ENCODE peak calls at places on chromosomes 7 and 10, in nine cellular contexts. F is epithelial cell of esophagus, T is upper lobe of right lung, R is GM12865, Y is retinal pigment epithelial cell, C is hepatocyte, A is endothelial cell, U is cardiac fibroblast, S is prostate gland. I is an unnamed sample.

GRCh38 chr7:120733143-120733542 is 124.8 kb downstream of the TSPAN12 start:
- DNase-seq in S (no peak), T (no peak), C (no peak), U (peak), F (peak), R (no peak), A (no peak), Y (no peak), I (no peak)

GRCh38 chr10:21497177-21497807 is 28.2 kb downstream of the SKIDA1 start:
- DNase-seq in Y (peak), S (peak), C (peak), T (peak), R (peak), U (peak), A (peak), F (peak), I (peak)

GRCh38 chr10:92760609-92761008 is 70.9 kb downstream of the HHEX start:
- DNase-seq in U (peak), F (peak), S (no peak), T (no peak), Y (peak), R (no peak), C (no peak), A (no peak), I (no peak)

GRCh38 chr7:8160810-8161209 is 101.2 kb downstream of the ICA1 start:
- DNase-seq in S (no peak), T (no peak), A (no peak), U (peak), C (no peak), F (no peak), Y (no peak), R (no peak), I (no peak)

GRCh38 chr10:21212275-21212674 is 313.2 kb downstream of the SKIDA1 start:
- DNase-seq in Y (no peak), A (no peak), F (no peak), T (no peak), U (no peak), S (no peak), C (no peak), R (no peak), I (no peak)

GRCh38 chr7:86911703-86912102 is 147.8 kb downstream of the ELAPOR2 start:
- DNase-seq in F (peak), A (no peak), S (no peak), U (no peak), Y (no peak), T (no peak), R (peak), C (no peak), I (no peak)

GRCh38 chr7:78185149-78185745 is 386.7 kb downstream of the PHTF2 start:
- DNase-seq in S (no peak), U (no peak), C (no peak), Y (no peak), A (no peak), F (no peak), R (no peak), T (no peak), I (no peak)

GRCh38 chr10:74081918-74082317 is 68.7 kb downstream of the AP3M1 start:
- DNase-seq in S (no peak), F (no peak), Y (no peak), A (no peak), U (no peak), T (no peak), C (no peak), R (no peak), I (no peak)

GRCh38 chr10:96998329-96998888 is 166.3 kb downstream of the LCOR start:
- DNase-seq in T (no peak), C (peak), U (peak), Y (peak), F (peak), S (no peak), A (no peak), R (no peak), I (no peak)

GRCh38 chr7:39501358-39501757 is 64.8 kb upstream of the YAE1 start:
- DNase-seq in F (no peak), R (no peak), C (no peak), Y (no peak), T (no peak), U (no peak), S (no peak), A (no peak), I (no peak)

GRCh38 chr10:15684768-15685167 is 35.0 kb downstream of the ITGA8 start:
- DNase-seq in C (no peak), U (no peak), Y (no peak), S (no peak), F (no peak), T (no peak), R (peak), A (no peak), I (no peak)

GRCh38 chr7:24764972-24765744 is 7.9 kb upstream of the GSDME start:
- DNase-seq in S (no peak), T (no peak), C (no peak), A (no peak), Y (no peak), R (no peak), U (no peak), F (no peak), I (no peak)

GRCh38 chr10:80619036-80619435 is 81.3 kb downstream of the SH2D4B start:
- DNase-seq in T (no peak), Y (no peak), R (no peak), S (no peak), A (no peak), U (no peak), F (peak), C (no peak), I (no peak)

GRCh38 chr10:122352817-122353525 is 21.5 kb upstream of the PLEKHA1 start:
- DNase-seq in T (no peak), S (no peak), Y (no peak), F (no peak), R (no peak), C (no peak), U (no peak), A (no peak), I (no peak)

GRCh38 chr7:26555971-26556830 is 264.5 kb downstream of the SNX10 start:
- DNase-seq in S (no peak), Y (peak), R (no peak), C (no peak), T (no peak), F (no peak), A (no peak), U (no peak), I (no peak)

GRCh38 chr10:14549496-14549895 is 218.8 kb upstream of the FRMD4A start:
- DNase-seq in F (no peak), A (no peak), U (peak), T (no peak), S (no peak), R (no peak), Y (no peak), C (no peak), I (no peak)

GRCh38 chr10:18607503-18607902 is 43.9 kb downstream of the NSUN6 start:
- DNase-seq in Y (peak), T (no peak), R (peak), F (peak), C (peak), A (no peak), S (no peak), U (peak), I (peak)

DNA sequence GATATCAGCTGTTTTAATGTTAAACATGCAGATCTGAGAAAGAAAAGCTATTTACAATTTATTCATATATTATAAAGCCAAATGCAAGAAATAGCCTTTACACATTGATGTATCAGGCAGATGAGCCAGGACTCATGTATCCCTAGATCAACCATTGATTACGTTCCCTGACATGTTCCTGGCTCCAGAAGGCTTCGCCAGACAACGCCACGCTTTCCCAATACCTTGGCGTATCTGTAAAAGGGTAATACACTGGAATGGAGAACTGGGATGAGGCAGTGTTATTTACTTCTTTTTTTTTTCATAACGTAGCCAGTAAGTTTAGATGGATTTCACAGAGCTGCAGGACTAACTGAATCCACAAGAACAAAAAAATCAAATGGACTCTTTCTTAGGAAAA is 588.1 kb upstream of the SEMA3D start:
- DNase-seq in T (no peak), F (no peak), U (no peak), A (no peak), Y (no peak), R (no peak), S (no peak), C (no peak), I (no peak)
- TF ChIP-seq CTCF in T (no peak), F (no peak), U (no peak), A (no peak), Y (no peak), R (no peak), S (no peak), C (no peak), I (no peak)

GRCh38 chr10:43170491-43170890 is 32.2 kb downstream of the CSGALNACT2 start:
- DNase-seq in A (no peak), C (peak), S (no peak), Y (no peak), F (no peak), T (no peak), R (no peak), U (no peak), I (no peak)
- TF ChIP-seq CTCF in A (no peak), C (peak), S (no peak), Y (no peak), F (no peak), T (no peak), R (no peak), U (peak), I (no peak)

GRCh38 chr7:127409629-127410028 is 17.1 kb upstream of the ZNF800 start:
- DNase-seq in T (no peak), Y (no peak), R (no peak), C (no peak), U (no peak), S (no peak), A (no peak), F (no peak), I (no peak)
- TF ChIP-seq CTCF in T (no peak), Y (peak), R (no peak), C (no peak), U (peak), S (no peak), A (no peak), F (no peak), I (no peak)

GRCh38 chr10:88987243-88987726 is 3.3 kb upstream of the FAS start:
- DNase-seq in Y (no peak), A (no peak), C (no peak), R (peak), S (no peak), U (no peak), T (no peak), F (no peak), I (peak)
- TF ChIP-seq CTCF in Y (no peak), A (no peak), C (no peak), R (no peak), S (no peak), U (no peak), T (no peak), F (no peak), I (peak)

GRCh38 chr10:6514180-6514579 is 65.9 kb downstream of the PRKCQ start:
- DNase-seq in C (no peak), F (no peak), Y (no peak), A (no peak), S (no peak), U (no peak), T (no peak), R (no peak), I (no peak)

GRCh38 chr10:6512182-6512581 is 67.9 kb downstream of the PRKCQ start:
- DNase-seq in T (no peak), U (no peak), C (no peak), R (no peak), Y (no peak), A (no peak), S (no peak), F (no peak), I (no peak)

GRCh38 chr10:6511347-6511746 is 68.7 kb downstream of the PRKCQ start:
- DNase-seq in T (no peak), C (no peak), Y (no peak), F (no peak), U (no peak), R (no peak), A (no peak), S (no peak), I (no peak)

GRCh38 chr10:6514844-6515780 is 65.0 kb downstream of the PRKCQ start:
- DNase-seq in A (no peak), U (no peak), S (no peak), R (no peak), T (no peak), Y (no peak), C (no peak), F (no peak), I (no peak)

GRCh38 chr10:6513509-6513908 is 66.6 kb downstream of the PRKCQ start:
- DNase-seq in F (no peak), C (no peak), U (no peak), S (no peak), Y (no peak), R (no peak), A (no peak), T (no peak), I (peak)
- TF ChIP-seq CTCF in F (no peak), C (no peak), U (no peak), S (no peak), Y (no peak), R (no peak), A (no peak), T (no peak), I (no peak)

DNA sequence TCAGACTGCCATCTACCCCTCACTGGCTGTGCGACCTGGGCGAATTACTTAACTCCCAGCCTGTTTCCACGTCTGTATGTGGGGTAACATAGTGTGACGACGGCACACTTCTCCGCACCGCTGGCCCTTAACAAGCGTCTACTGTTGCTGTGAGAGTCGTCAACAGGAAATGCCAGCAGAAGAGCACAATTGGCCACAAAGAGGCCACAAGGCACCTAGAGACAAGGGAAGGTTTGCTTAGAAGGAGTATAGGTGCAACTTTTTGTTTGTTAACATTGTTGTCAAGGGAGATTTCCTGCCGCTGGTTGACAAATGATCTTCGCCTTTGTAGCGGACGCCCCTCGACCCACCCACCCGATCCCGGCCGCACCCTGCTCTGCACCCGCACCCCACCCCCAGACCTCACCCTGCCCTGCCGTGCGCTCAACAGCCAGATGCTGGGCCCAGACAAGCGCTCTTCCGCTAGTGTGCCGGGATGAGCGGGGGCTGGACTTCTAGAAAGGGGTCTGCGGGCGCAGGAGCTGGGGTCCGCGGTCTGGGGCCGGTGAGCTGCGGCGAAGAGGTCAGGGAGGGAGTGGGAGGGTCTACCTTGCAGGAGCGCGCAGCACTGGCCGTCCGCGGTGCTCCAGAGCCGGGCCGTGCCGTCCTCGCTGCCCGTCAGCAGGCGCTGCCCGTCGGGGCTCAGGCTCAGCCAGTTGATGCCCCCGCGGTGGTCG is 841 bp downstream of the WDR86 start:
- DNase-seq in Y (no peak), R (peak), F (no peak), T (peak), A (peak), C (peak), U (no peak), S (no peak), I (peak)
- TF ChIP-seq CTCF in Y (no peak), R (no peak), F (no peak), T (no peak), A (no peak), C (no peak), U (no peak), S (no peak), I (no peak)